ENCODE peak calls at places on chromosomes 11 and 22, in nine cellular contexts. E is activated T-cell treated with anti-CD3 and anti-CD28 coated beads for 1 hour; D is colonic mucosa; H is hepatocyte; C is OCI-M1; F is hippocampal formation; U is M059J; O is activated CD8-positive, alpha-beta memory T cell treated with anti-CD3 and anti-CD28 coated beads for 1 hour; Z is putamen. T is an unnamed sample.

GRCh38 chr11:116814502-116814901 is 8.6 kb downstream of the APOA4 start:
- DNase-seq in Z (no peak), O (no peak), C (no peak), U (no peak), H (no peak), E (no peak), F (no peak), D (no peak), T (no peak)

GRCh38 chr11:21398195-21398594 is 728.8 kb downstream of the NELL1 start:
- DNase-seq in D (no peak), C (no peak), F (no peak), E (no peak), Z (no peak), U (no peak), H (no peak), O (no peak), T (no peak)

GRCh38 chr11:45607995-45608394 is 57.4 kb downstream of the CHST1 start:
- DNase-seq in D (peak), H (no peak), C (no peak), E (no peak), Z (no peak), F (no peak), O (no peak), U (peak), T (no peak)

GRCh38 chr11:45146072-45147016 is at the start of gene PRDM11:
- DNase-seq in F (peak), H (peak), D (peak), O (no peak), E (peak), Z (peak), U (peak), C (peak), T (peak)

GRCh38 chr22:45485271-45485670 is 17.4 kb upstream of the FBLN1 start:
- DNase-seq in O (no peak), F (no peak), D (no peak), C (no peak), Z (no peak), H (no peak), E (no peak), U (no peak), T (no peak)

GRCh38 chr11:97703815-97704214 is 1314.0 kb downstream of the JRKL start:
- DNase-seq in O (no peak), C (no peak), D (no peak), Z (no peak), U (no peak), F (no peak), E (no peak), H (peak), T (no peak)

GRCh38 chr11:122167100-122167499 is 51.1 kb upstream of the BLID start:
- DNase-seq in O (no peak), C (no peak), E (no peak), U (peak), H (no peak), D (no peak), F (no peak), Z (no peak), T (no peak)

GRCh38 chr11:10490398-10491232 is 35.6 kb downstream of the AMPD3 start:
- DNase-seq in D (peak), Z (peak), O (no peak), H (peak), U (peak), F (peak), C (peak), E (no peak), T (peak)

GRCh38 chr11:122772945-122773344 is 65.4 kb upstream of the CRTAM start:
- DNase-seq in C (no peak), Z (no peak), F (no peak), E (no peak), H (no peak), U (no peak), D (no peak), O (no peak), T (no peak)

GRCh38 chr11:69541501-69542313 is 60.2 kb downstream of the LINC01488 start:
- DNase-seq in H (no peak), U (peak), O (no peak), C (no peak), F (no peak), Z (no peak), E (no peak), D (no peak), T (no peak)

GRCh38 chr22:49281467-49282340 is 546.0 kb downstream of the BRD1 start:
- DNase-seq in C (peak), Z (no peak), H (peak), F (no peak), E (no peak), O (no peak), U (peak), D (no peak), T (no peak)

GRCh38 chr11:31806186-31806943 is 4.8 kb downstream of the PAX6 start:
- DNase-seq in U (no peak), F (no peak), C (no peak), H (no peak), Z (no peak), E (no peak), D (peak), O (no peak), T (no peak)

GRCh38 chr11:33411751-33412150 is 154.6 kb downstream of the HIPK3 start:
- DNase-seq in C (no peak), H (no peak), Z (no peak), O (no peak), E (no peak), F (no peak), U (no peak), D (no peak), T (no peak)

GRCh38 chr11:13949876-13950275 is 12.6 kb upstream of the SPON1 start:
- DNase-seq in C (peak), O (no peak), F (no peak), Z (no peak), U (no peak), D (no peak), E (no peak), H (no peak), T (no peak)

GRCh38 chr22:28426346-28427132 is 253.1 kb downstream of the TTC28 start:
- DNase-seq in H (no peak), U (no peak), C (no peak), Z (no peak), O (no peak), F (no peak), E (no peak), D (no peak), T (no peak)

GRCh38 chr22:36628561-36629060 is 74.9 kb downstream of the CACNG2 start:
- DNase-seq in H (no peak), E (no peak), Z (no peak), F (no peak), U (no peak), C (no peak), O (no peak), D (no peak), T (no peak)

GRCh38 chr11:134340354-134340964 is 8.7 kb downstream of the GLB1L2 start:
- DNase-seq in U (no peak), D (peak), Z (no peak), F (no peak), O (no peak), H (no peak), E (no peak), C (no peak), T (no peak)

GRCh38 chr22:44802071-44802700 is 49.8 kb downstream of the ARHGAP8 start:
- DNase-seq in Z (no peak), D (no peak), U (peak), C (peak), H (no peak), E (no peak), O (no peak), F (no peak), T (no peak)

GRCh38 chr11:48116843-48117242 is 99.8 kb upstream of the OR4B1 start:
- DNase-seq in H (no peak), E (no peak), D (no peak), O (no peak), Z (no peak), C (peak), F (no peak), U (no peak), T (no peak)

GRCh38 chr11:75966546-75967287 is 151.7 kb downstream of the UVRAG start:
- DNase-seq in D (no peak), O (no peak), E (no peak), F (no peak), U (peak), H (peak), Z (no peak), C (peak), T (no peak)

GRCh38 chr11:99739464-99740089 is 718.8 kb downstream of the CNTN5 start:
- DNase-seq in Z (no peak), C (peak), O (no peak), U (peak), E (no peak), D (no peak), H (peak), F (no peak), T (peak)

GRCh38 chr11:111427471-111427912 is 48.4 kb upstream of the POU2AF1 start:
- DNase-seq in O (no peak), U (peak), F (no peak), D (peak), C (peak), Z (no peak), E (no peak), H (peak), T (no peak)

GRCh38 chr22:50218996-50219727 is 18.4 kb downstream of the SELENOO start:
- DNase-seq in Z (no peak), U (peak), O (no peak), C (peak), F (no peak), H (peak), D (peak), E (no peak), T (no peak)

GRCh38 chr22:23110922-23111527 is 30.8 kb downstream of the RSPH14 start:
- DNase-seq in F (no peak), C (no peak), D (no peak), Z (no peak), E (no peak), O (no peak), U (peak), H (peak), T (no peak)

GRCh38 chr11:116984589-116984988 is 113.6 kb downstream of the SIK3 start:
- DNase-seq in F (no peak), C (peak), E (no peak), Z (no peak), O (no peak), U (peak), D (no peak), H (peak), T (no peak)

GRCh38 chr11:128909438-128910125 is 18.4 kb downstream of the KCNJ5 start:
- DNase-seq in D (no peak), C (no peak), H (no peak), E (no peak), U (no peak), O (no peak), Z (no peak), F (no peak), T (no peak)

GRCh38 chr11:1751521-1751921 is 1.1 kb upstream of the IFITM10 start:
- DNase-seq in H (no peak), E (no peak), O (no peak), F (no peak), Z (no peak), D (no peak), C (no peak), U (no peak), T (no peak)

GRCh38 chr11:21625982-21626381 is 566.9 kb upstream of the ANO5 start:
- DNase-seq in E (no peak), C (peak), D (no peak), F (no peak), U (peak), O (no peak), Z (no peak), H (no peak), T (peak)

GRCh38 chr22:24066260-24066659 is 55.2 kb downstream of the CABIN1 start:
- DNase-seq in Z (no peak), C (no peak), E (no peak), D (no peak), F (no peak), U (no peak), O (no peak), H (no peak), T (no peak)

GRCh38 chr11:45662665-45663485 is 2.5 kb downstream of the CHST1 start:
- DNase-seq in E (no peak), C (peak), F (no peak), D (no peak), O (no peak), H (peak), U (peak), Z (peak), T (no peak)

GRCh38 chr11:44223261-44223660 is 86.7 kb downstream of the ALX4 start:
- DNase-seq in O (no peak), C (no peak), E (no peak), U (peak), Z (no peak), D (no peak), F (no peak), H (no peak), T (no peak)

GRCh38 chr22:38872831-38873248 is 824 bp upstream of the CBX6 start:
- DNase-seq in H (peak), C (peak), Z (peak), O (no peak), D (peak), U (peak), F (peak), E (no peak), T (peak)

GRCh38 chr22:44341431-44342346 is 28.9 kb upstream of the SHISAL1 start:
- DNase-seq in H (peak), C (no peak), O (no peak), D (no peak), E (no peak), Z (no peak), F (no peak), U (no peak), T (no peak)

GRCh38 chr22:37214431-37215025 is 2.3 kb upstream of the SSTR3 start:
- DNase-seq in U (no peak), Z (no peak), E (no peak), C (no peak), D (no peak), F (no peak), O (no peak), H (no peak), T (no peak)

GRCh38 chr11:125626381-125626950 is 1.5 kb downstream of the CHEK1 start:
- DNase-seq in H (no peak), O (no peak), U (no peak), C (no peak), E (no peak), D (no peak), Z (peak), F (no peak), T (peak)

T was measured in pons.